ENCODE peak calls at places on chromosomes 7 and 10, in five cellular contexts. S is left ventricle myocardium inferior, K is spleen, N is dorsolateral prefrontal cortex, X is retinal pigment epithelial cell. J is an unnamed sample.

GRCh38 chr7:55192718-55193117 is 172.4 kb upstream of the LANCL2 start:
- DNase-seq in S (no peak), K (no peak), N (no peak), X (peak), J (no peak)

GRCh38 chr10:79359816-79360498 is 12.7 kb downstream of the PPIF start:
- DNase-seq in S (no peak), K (peak), N (no peak), X (no peak), J (no peak)

GRCh38 chr10:25493122-25493893 is 318.5 kb downstream of the GPR158 start:
- DNase-seq in S (no peak), K (no peak), N (no peak), X (peak), J (no peak)

GRCh38 chr10:77904110-77904860 is 22.3 kb downstream of the DLG5 start:
- DNase-seq in S (no peak), K (no peak), N (no peak), X (no peak), J (no peak)

GRCh38 chr10:77926566-77927342 is at the start of gene DLG5:
- DNase-seq in S (peak), K (peak), N (peak), X (no peak), J (no peak)

GRCh38 chr7:47684728-47685127 is 102.8 kb upstream of the TNS3 start:
- DNase-seq in S (no peak), K (no peak), N (no peak), X (no peak), J (no peak)

GRCh38 chr10:94150541-94151184 is 156.9 kb downstream of the PLCE1 start:
- DNase-seq in S (no peak), K (no peak), N (no peak), X (no peak), J (no peak)

GRCh38 chr10:33897255-33897893 is 562.9 kb upstream of the NRP1 start:
- DNase-seq in S (no peak), K (no peak), N (no peak), X (no peak), J (no peak)

GRCh38 chr10:48404646-48405045 is 98.2 kb downstream of the MAPK8 start:
- DNase-seq in S (no peak), K (no peak), N (no peak), X (no peak), J (no peak)

GRCh38 chr10:5622586-5622985 is 43.8 kb downstream of the ASB13 start:
- DNase-seq in S (no peak), K (no peak), N (no peak), X (no peak), J (no peak)

GRCh38 chr7:131413711-131414110 is 86.0 kb downstream of the MKLN1 start:
- DNase-seq in S (no peak), K (no peak), N (no peak), X (no peak), J (no peak)

GRCh38 chr10:74150151-74151056 is at the start of gene AP3M1:
- DNase-seq in S (peak), K (peak), N (peak), X (peak), J (no peak)

GRCh38 chr10:79286318-79286951 is 60.8 kb upstream of the PPIF start:
- DNase-seq in S (peak), K (peak), N (peak), X (no peak), J (no peak)

GRCh38 chr7:155805826-155806095 is 6.5 kb downstream of the SHH start:
- DNase-seq in S (no peak), K (peak), N (no peak), X (no peak), J (peak)

GRCh38 chr7:27793780-27794179 is 53.8 kb downstream of the TAX1BP1 start:
- DNase-seq in S (no peak), K (no peak), N (no peak), X (no peak), J (no peak)

GRCh38 chr7:117937726-117938483 is 64.7 kb upstream of the CTTNBP2 start:
- DNase-seq in S (no peak), K (no peak), N (no peak), X (no peak), J (no peak)

GRCh38 chr10:51895209-51895608 is 195.8 kb upstream of the CSTF2T start:
- DNase-seq in S (peak), K (no peak), N (no peak), X (no peak), J (no peak)

GRCh38 chr7:135076882-135077281 is 71.0 kb upstream of the TMEM140 start:
- DNase-seq in S (no peak), K (no peak), N (no peak), X (no peak), J (no peak)

DNA sequence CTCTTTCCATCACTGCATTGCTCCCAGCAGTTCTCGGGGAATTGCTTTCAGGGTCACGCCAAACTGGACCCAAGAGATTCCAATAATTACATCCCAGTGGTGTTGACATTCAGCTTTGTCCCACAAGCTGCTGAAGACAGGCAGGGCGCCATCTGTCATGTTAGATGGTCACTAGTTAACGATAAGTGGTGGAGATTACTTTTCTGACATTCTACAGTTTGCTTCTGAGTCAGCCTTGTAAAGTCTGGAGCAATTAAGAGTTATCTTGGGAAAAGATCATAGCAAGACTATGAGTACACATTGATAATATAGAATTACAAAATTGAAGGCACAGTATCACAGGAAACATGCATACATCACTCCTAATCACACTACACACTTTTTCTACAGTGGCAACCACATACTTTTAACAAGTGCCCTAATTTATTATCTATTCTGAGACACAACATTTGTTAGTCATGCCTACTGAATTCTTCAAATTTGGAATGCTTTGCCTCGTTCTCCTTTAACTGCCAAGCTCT is 41.9 kb downstream of the SEMA3C start:
- DNase-seq in S (no peak), K (no peak), N (no peak), X (no peak), J (no peak)
- TF ChIP-seq CTCF in S (no peak), K (no peak), N (no peak), X (no peak), J (no peak)

DNA sequence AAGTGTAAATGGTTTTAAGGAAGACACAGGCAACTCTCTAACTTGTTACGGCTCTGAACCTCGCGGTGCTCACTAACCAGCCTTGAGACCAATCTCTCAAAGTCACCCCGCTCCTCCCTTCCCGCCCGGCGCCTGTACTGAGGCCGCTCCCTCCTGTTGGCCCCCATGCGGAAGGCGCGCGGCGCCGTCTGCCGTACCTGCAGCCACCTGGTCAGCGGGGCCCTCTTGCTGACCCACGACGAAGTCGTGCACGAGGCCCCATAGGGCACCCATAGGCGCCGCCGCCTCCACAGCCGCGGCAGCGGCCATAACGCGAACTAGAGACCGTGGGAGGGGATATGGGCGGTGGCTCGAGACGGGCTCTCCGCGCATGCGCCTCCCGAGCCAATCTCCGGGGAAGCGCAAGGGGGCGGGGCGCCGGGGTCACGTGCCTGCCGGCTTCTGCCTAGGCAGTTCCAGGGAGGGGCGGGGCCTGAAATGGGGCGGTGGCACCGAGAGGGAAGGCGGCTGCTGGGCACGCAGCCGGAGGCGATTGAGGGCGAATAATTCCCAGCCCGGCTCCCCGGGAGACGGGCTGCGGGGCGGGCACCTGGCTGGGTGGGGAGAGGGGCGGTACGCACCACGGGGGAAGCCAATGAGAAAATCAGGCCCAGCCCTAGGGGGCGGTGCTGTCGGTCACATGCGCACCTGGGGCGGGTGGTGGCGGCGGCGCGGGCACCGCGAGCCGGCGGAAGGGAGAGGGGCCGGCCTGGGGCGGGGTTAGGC is at the start of gene MMS19:
- DNase-seq in S (peak), K (peak), N (peak), X (peak), J (peak)
- TF ChIP-seq CTCF in S (peak), K (no peak), N (no peak), X (no peak), J (no peak)

GRCh38 chr7:111727905-111728634 is 165.8 kb upstream of the IMMP2L start:
- DNase-seq in S (no peak), K (no peak), N (no peak), X (no peak), J (no peak)

GRCh38 chr7:111729483-111729882 is 167.2 kb upstream of the IMMP2L start:
- DNase-seq in S (no peak), K (no peak), N (no peak), X (no peak), J (no peak)

GRCh38 chr7:111728635-111728995 is 166.3 kb upstream of the IMMP2L start:
- DNase-seq in S (no peak), K (no peak), N (no peak), X (no peak), J (no peak)

GRCh38 chr7:111732923-111733322 is 170.6 kb upstream of the IMMP2L start:
- DNase-seq in S (no peak), K (no peak), N (no peak), X (no peak), J (no peak)

DNA sequence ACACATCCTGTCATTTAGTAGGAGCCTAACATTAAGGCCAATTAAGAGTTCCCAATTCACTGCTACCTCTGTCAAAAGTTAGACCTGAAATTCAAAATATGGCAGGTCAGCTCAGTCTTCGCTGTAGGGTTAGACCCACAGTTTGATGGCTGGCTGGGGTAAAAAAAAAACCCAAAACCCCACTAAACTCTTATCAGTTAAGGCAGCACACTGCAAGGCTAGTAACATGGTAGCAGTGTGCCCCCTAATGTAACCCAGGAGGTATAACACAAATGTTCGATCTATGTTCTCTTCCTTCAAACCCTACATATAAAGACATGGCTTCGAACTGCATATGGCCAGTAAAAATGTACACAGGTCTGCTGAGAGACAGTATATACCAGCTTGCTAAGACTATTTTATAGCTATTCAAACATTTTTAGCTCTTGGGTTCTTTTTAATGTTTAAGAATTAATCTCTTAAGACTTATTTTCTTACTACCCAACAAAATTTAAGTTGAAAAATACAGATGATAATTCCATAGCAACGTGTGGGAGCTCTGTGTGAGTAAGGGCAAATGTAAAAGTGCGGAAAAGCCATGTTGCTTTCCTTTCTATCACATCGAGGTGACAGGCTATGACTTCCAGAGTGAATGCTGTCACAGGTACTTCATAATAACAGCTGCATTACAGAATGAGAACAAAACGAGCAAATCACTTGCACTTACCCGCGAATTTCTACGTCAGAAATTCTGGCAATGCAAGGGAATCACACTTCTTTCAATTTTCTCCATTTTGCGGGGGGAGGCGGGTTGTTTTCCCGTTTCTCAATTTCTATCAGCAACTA is 168.4 kb upstream of the IMMP2L start:
- DNase-seq in S (no peak), K (no peak), N (no peak), X (peak), J (no peak)
- TF ChIP-seq CTCF in S (peak), K (no peak), N (peak), X (peak), J (peak)

DNA sequence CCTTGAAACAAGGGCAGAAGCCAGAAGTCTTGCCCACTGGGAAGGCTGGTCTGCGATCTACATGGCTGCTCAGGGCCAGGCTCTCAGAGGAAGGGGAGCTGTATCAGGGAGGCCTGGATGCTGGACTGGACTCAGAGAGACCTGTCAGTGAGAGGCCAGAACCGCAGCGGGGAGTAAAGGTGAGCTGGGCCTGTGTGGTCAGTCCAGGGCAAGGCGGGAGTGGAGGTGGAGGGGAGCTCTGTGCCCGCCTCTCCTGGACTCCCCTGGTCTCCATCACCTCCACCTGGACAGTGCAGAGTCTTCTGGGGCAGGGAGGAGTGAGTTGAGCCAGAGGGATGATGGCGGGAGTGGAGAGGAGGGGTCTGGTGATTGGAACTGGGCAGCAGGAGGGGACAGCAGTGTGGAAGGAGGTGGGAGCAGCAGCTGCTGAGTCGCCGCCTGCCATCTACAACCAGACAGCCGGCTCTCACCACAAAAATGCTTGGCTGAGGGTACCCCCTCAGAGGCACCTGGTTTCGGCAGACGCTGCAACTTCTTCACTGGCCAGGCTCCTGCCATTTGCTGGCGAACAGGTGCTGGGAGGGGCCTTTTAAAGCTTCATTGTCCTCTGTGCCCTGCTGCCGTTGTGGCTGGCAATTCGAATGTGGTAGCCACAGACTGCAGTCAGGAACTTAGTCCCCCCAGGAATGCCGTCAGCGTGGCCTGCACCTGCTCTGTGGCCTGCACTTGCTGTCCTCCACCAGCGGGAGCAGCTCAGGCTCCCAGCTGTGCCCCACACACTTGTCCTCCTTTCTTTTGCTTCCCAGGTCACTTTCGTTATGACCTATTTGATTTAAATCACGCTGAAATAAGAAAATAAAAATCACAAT is 3.5 kb downstream of the RASSF4 start:
- DNase-seq in S (no peak), K (peak), N (no peak), X (no peak), J (no peak)
- TF ChIP-seq CTCF in S (peak), K (no peak), N (no peak), X (peak), J (peak)

GRCh38 chr7:26091933-26092332 is 60.1 kb upstream of the NFE2L3 start:
- DNase-seq in S (no peak), K (no peak), N (no peak), X (no peak), J (no peak)
- TF ChIP-seq CTCF in S (no peak), K (no peak), N (no peak), X (peak), J (no peak)

GRCh38 chr7:111308691-111309090 is 217.8 kb downstream of the LRRN3 start:
- DNase-seq in S (no peak), K (no peak), N (no peak), X (no peak), J (no peak)

GRCh38 chr7:111312966-111313365 is 222.0 kb downstream of the LRRN3 start:
- DNase-seq in S (no peak), K (no peak), N (no peak), X (no peak), J (no peak)
- TF ChIP-seq CTCF in S (no peak), K (no peak), N (no peak), X (no peak), J (peak)

GRCh38 chr10:104777086-104777799 is 136.2 kb downstream of the SORCS3 start:
- DNase-seq in S (no peak), K (no peak), N (no peak), X (no peak), J (no peak)
- TF ChIP-seq CTCF in S (peak), K (no peak), N (peak), X (peak), J (no peak)

GRCh38 chr7:99386584-99387238 is 12.2 kb downstream of the ARPC1B start:
- DNase-seq in S (no peak), K (no peak), N (no peak), X (no peak), J (no peak)
- TF ChIP-seq CTCF in S (peak), K (no peak), N (no peak), X (peak), J (peak)

DNA sequence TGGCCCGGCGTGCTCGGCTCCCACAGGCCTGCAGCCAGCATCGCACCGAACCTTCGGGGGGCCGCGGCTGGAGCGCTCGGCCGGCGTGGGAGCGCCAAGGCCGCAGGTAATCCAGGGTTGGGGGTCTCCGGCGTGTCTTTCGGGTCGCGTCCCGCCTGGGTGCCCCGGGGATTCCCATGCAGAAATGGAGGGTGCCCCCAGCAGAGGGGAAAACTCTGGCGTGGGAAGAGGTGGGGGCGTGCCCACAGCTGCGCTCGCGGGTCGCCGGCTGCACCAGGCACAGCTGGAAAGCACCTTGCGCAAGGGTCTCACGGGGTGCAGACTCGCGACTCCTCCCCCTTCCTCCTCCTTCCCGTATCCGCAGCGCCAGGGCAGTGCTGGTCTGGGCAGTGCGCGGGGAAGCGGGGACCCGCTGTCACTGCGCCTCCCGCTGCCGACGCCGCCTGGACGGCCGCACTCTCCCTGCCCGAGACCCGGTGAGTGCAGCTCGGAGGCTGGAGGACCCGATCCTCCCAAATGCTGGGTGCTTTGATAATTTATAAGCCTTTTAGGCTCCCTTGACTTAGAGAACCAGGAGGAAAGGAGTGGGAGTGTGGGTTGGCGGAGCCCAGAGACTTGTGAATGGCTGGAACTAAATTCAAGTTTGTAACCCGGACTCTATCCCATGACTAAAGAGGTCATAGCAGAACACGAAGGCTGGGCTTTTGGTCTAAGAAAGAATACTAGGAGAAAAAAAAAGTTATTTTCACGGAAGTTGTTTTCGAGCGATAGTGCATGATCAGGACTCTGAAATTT is 486 bp downstream of the MAP3K8 start:
- DNase-seq in S (peak), K (peak), N (peak), X (no peak), J (peak)
- TF ChIP-seq CTCF in S (no peak), K (peak), N (no peak), X (no peak), J (no peak)

DNA sequence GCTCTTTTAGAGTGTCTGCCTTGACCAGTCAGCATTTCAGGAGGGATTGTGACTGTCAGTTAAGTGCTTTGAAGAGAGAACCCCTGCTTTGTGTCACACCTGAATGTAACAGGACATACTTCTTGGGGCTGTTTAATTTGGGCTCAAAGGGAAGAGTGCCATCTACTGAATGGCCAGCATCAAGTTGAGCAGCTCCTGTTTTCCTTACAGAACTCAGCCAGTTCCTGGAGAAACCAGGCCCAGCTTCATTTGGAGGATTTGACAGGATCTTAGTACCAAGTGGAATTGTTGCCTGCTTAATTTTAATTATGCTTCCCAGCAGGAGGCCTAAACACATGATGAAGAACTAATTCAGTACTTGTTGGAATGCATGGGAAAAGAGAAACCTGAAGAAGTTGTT is 8.3 kb downstream of the ADD3 start:
- DNase-seq in S (no peak), K (no peak), N (no peak), X (peak), J (no peak)
- TF ChIP-seq CTCF in S (peak), K (no peak), N (peak), X (peak), J (peak)

J was measured in chondrocyte.